ENCODE peak calls at places on chromosomes 13 and 19, in four cellular contexts. T, S, P and H are unnamed samples.

GRCh38 chr13:28411859-28412353 is 83.0 kb downstream of the FLT1 start:
- DNase-seq in P (no peak), S (no peak), T (no peak), H (no peak)

GRCh38 chr19:47002106-47002766 is 17.4 kb upstream of the NPAS1 start:
- DNase-seq in P (no peak), T (no peak), S (no peak), H (no peak)

GRCh38 chr19:14015454-14016035 is 9.4 kb upstream of the RFX1 start:
- DNase-seq in S (no peak), T (no peak), P (no peak), H (no peak)

GRCh38 chr19:52190679-52191293 is 934 bp downstream of the PPP2R1A start:
- DNase-seq in T (no peak), S (peak), P (peak), H (peak)

GRCh38 chr19:917323-918151 is at the start of gene KISS1R:
- DNase-seq in S (no peak), T (no peak), P (peak), H (peak)

GRCh38 chr19:58352760-58353671 is at the start of gene A1BG:
- DNase-seq in P (no peak), S (no peak), T (no peak), H (no peak)

GRCh38 chr19:47729468-47729798 is 15.9 kb upstream of the NOP53 start:
- DNase-seq in P (peak), S (peak), T (peak), H (peak)

GRCh38 chr19:39352549-39353285 is 10.5 kb downstream of the SAMD4B start:
- DNase-seq in T (no peak), P (no peak), S (no peak), H (no peak)

GRCh38 chr13:32783067-32783466 is 196.8 kb downstream of the PDS5B start:
- DNase-seq in P (no peak), S (no peak), T (no peak), H (no peak)

GRCh38 chr13:60061737-60062136 is 102.0 kb downstream of the DIAPH3 start:
- DNase-seq in S (no peak), P (no peak), T (no peak), H (no peak)

GRCh38 chr13:31440132-31440531 is 240.4 kb downstream of the B3GLCT start:
- DNase-seq in T (no peak), S (no peak), P (no peak), H (no peak)

GRCh38 chr13:53198017-53198416 is 169.4 kb downstream of the OLFM4 start:
- DNase-seq in P (peak), T (no peak), S (no peak), H (no peak)

GRCh38 chr13:113015826-113016525 is 47.0 kb downstream of the MCF2L start:
- DNase-seq in T (no peak), P (no peak), S (no peak), H (no peak)